ENCODE peak calls at places on chromosomes 3 and 15, in seven cellular contexts. G, Y, N, J, L, W and F are unnamed samples.

GRCh38 chr3:42394579-42395288 is 15.7 kb downstream of the LYZL4 start:
- DNase-seq in J (no peak), W (no peak), G (no peak), Y (no peak), N (no peak), L (no peak), F (no peak)

GRCh38 chr3:170418422-170419300 is at the start of gene CLDN11:
- DNase-seq in W (peak; percentile 63), N (peak; percentile 58), Y (no peak), J (no peak), L (no peak), G (peak; percentile 36), F (peak; percentile 24)

GRCh38 chr3:194447161-194447560 is 39.6 kb downstream of the ATP13A3 start:
- DNase-seq in Y (no peak), J (no peak), G (no peak), L (no peak), N (no peak), W (no peak), F (no peak)

GRCh38 chr3:33439421-33440327 is 531 bp downstream of the UBP1 start:
- DNase-seq in Y (peak; percentile 54), L (peak; percentile 82), G (no peak), W (peak; percentile 25), J (peak; percentile 51), N (peak; percentile 54), F (peak; percentile 55)

GRCh38 chr3:176469694-176470205 is 727.5 kb downstream of the TBL1XR1 start:
- DNase-seq in Y (peak; percentile 32), N (no peak), G (no peak), W (no peak), J (no peak), L (no peak), F (no peak)

GRCh38 chr15:58065011-58065444 is 483 bp downstream of the ALDH1A2 start:
- DNase-seq in N (peak; percentile 41), G (no peak), Y (no peak), L (no peak), W (no peak), J (peak; percentile 9), F (peak; percentile 16)

GRCh38 chr3:127053026-127053425 is 70.1 kb downstream of the PLXNA1 start:
- DNase-seq in W (no peak), G (no peak), N (no peak), L (no peak), J (no peak), Y (no peak), F (no peak)

GRCh38 chr3:195462308-195462610 is 19.4 kb upstream of the ACAP2 start:
- DNase-seq in W (no peak), L (no peak), G (no peak), N (no peak), J (no peak), Y (no peak), F (no peak)

GRCh38 chr15:95174281-95174680 is 942.9 kb downstream of the MCTP2 start:
- DNase-seq in Y (no peak), G (no peak), N (peak; percentile 37), W (peak; percentile 68), J (no peak), L (no peak), F (no peak)

GRCh38 chr3:167473863-167474262 is at the start of gene SERPINI2:
- DNase-seq in G (no peak), L (no peak), Y (no peak), W (no peak), N (no peak), J (no peak), F (no peak)

GRCh38 chr3:116757310-116757709 is 47.7 kb downstream of the TUSC7 start:
- DNase-seq in Y (no peak), L (no peak), W (no peak), N (no peak), J (no peak), G (no peak), F (no peak)

GRCh38 chr15:64315136-64315661 is 40.8 kb downstream of the CSNK1G1 start:
- DNase-seq in Y (no peak), N (no peak), L (no peak), W (no peak), J (no peak), G (no peak), F (no peak)

GRCh38 chr3:127632441-127632840 is 3.5 kb downstream of the PODXL2 start:
- DNase-seq in G (no peak), W (no peak), J (no peak), L (no peak), N (no peak), Y (no peak), F (no peak)

GRCh38 chr15:82100116-82100795 is 54.4 kb upstream of the MEX3B start:
- DNase-seq in N (no peak), G (no peak), Y (no peak), L (no peak), W (no peak), J (no peak), F (no peak)

GRCh38 chr3:106746286-106746685 is 631.0 kb upstream of the CCDC54 start:
- DNase-seq in L (no peak), J (no peak), N (no peak), G (no peak), Y (no peak), W (no peak), F (no peak)

GRCh38 chr15:47727137-47727536 is 9.8 kb downstream of the SEMA6D start:
- DNase-seq in Y (no peak), L (no peak), N (no peak), G (no peak), J (no peak), W (no peak), F (no peak)

GRCh38 chr3:193778676-193779075 is 185.7 kb downstream of the OPA1 start:
- DNase-seq in L (no peak), Y (no peak), G (no peak), N (no peak), W (no peak), J (no peak), F (no peak)

GRCh38 chr3:77078279-77078678 is 38.4 kb downstream of the ROBO2 start:
- DNase-seq in N (no peak), L (no peak), Y (no peak), J (no peak), G (no peak), W (no peak), F (no peak)

GRCh38 chr15:78934063-78935023 is 10.5 kb downstream of the CTSH start:
- DNase-seq in Y (no peak), G (no peak), W (no peak), J (no peak), L (no peak), N (peak; percentile 50), F (no peak)

GRCh38 chr3:159586587-159587202 is 401.9 kb upstream of the IL12A start:
- DNase-seq in W (peak; percentile 52), N (no peak), Y (peak; percentile 48), G (peak; percentile 11), J (peak; percentile 11), L (no peak), F (no peak)

GRCh38 chr3:101849714-101850326 is 506 bp downstream of the NFKBIZ start:
- DNase-seq in G (no peak), J (peak; percentile 47), W (no peak), Y (peak; percentile 30), L (peak; percentile 72), N (peak; percentile 59), F (peak; percentile 61)

GRCh38 chr15:97961067-97961954 is 808 bp downstream of the ARRDC4 start:
- DNase-seq in N (peak; percentile 60), W (peak; percentile 22), J (peak; percentile 33), L (peak; percentile 71), Y (no peak), G (no peak), F (no peak)

GRCh38 chr3:189275852-189276251 is 104.1 kb downstream of the TPRG1 start:
- DNase-seq in L (no peak), Y (no peak), J (no peak), N (no peak), G (no peak), W (no peak), F (no peak)

GRCh38 chr3:189270248-189270832 is 98.6 kb downstream of the TPRG1 start:
- DNase-seq in W (peak; percentile 76), Y (peak; percentile 91), N (no peak), L (peak; percentile 69), J (peak; percentile 30), G (peak; percentile 48), F (no peak)

GRCh38 chr3:189275182-189275581 is 103.4 kb downstream of the TPRG1 start:
- DNase-seq in L (no peak), N (no peak), G (no peak), Y (no peak), J (no peak), W (no peak), F (no peak)

GRCh38 chr3:189273736-189274135 is 102.0 kb downstream of the TPRG1 start:
- DNase-seq in G (no peak), Y (no peak), N (no peak), W (peak; percentile 20), J (no peak), L (no peak), F (no peak)

DNA sequence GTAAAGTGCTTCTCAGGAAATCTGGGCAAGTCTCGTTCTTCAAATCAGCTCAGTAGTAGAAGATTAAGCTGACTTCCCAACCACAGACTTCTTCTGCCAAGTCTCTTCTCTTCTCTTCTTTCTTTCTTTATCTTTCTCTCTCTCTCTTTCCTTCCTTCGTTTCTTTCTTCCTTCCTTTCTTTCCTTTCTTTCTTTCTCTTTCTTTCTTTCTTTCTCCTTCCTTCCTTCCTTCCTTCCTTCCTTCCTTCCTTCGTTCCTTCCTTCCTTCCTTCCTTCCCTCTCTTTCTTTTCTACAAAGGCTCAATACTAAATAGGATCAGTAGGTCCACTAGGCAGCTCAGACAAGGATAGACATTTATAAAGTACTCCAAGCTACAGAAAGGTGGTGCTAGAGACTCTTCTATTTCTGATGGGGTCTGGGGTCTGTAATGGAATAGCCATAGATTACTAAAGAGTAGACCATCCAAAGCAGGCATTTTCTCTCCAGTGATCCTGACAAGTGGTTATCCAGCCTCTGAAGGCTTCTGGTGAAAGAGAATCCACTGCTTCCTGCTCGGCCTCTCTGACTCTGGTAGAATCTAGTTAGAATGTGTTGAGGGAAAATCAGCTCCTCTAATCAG is 100.8 kb downstream of the TPRG1 start:
- DNase-seq in Y (peak; percentile 47), G (no peak), W (no peak), J (no peak), N (no peak), L (no peak), F (no peak)
- TF ChIP-seq CTCF in Y (peak; percentile 32), G (peak; percentile 35), W (peak; percentile 36), J (peak; percentile 65), N (no peak), L (no peak), F (no peak)

GRCh38 chr3:196985954-196986885 is 17.6 kb upstream of the PIGZ start:
- DNase-seq in L (no peak), Y (no peak), N (no peak), W (no peak), J (no peak), G (no peak), F (no peak)
- TF ChIP-seq CTCF in L (no peak), Y (no peak), N (no peak), W (peak; percentile 11), J (peak; percentile 27), G (peak; percentile 27), F (no peak)

GRCh38 chr15:69474846-69475455 is 22.3 kb downstream of the RPLP1 start:
- DNase-seq in W (no peak), Y (peak; percentile 52), N (no peak), G (no peak), L (peak; percentile 19), J (no peak), F (no peak)
- TF ChIP-seq CTCF in W (no peak), Y (no peak), N (no peak), G (peak; percentile 40), L (no peak), J (no peak), F (no peak)

GRCh38 chr15:87477759-87478687 is 778.5 kb downstream of the NTRK3 start:
- DNase-seq in N (peak; percentile 39), W (peak; percentile 19), L (peak; percentile 71), Y (peak; percentile 66), J (no peak), G (peak; percentile 41), F (no peak)
- TF ChIP-seq CTCF in N (no peak), W (no peak), L (no peak), Y (no peak), J (peak; percentile 43), G (peak; percentile 29), F (no peak)